ENCODE peak calls at places on chromosomes 6 and 20, in ten cellular contexts. U is OCI-M1; H is stimulated activated CD8-positive, alpha-beta memory T cell treated with anti-CD3 and anti-CD28 coated beads, Interleukin-15, amount 100 ng/mL, for 48 hours; V is progenitor cell of endocrine pancreas; L is GM23338; C is HuH-7; I is kidney tubule cell; R is epithelial cell of esophagus; X is ovary; Z is AG09309. F is an unnamed sample.

GRCh38 chr20:43922614-43923013 is 8.0 kb downstream of the TOX2 start:
- DNase-seq in U (no peak), H (no peak), V (no peak), L (no peak), C (no peak), I (no peak), R (no peak), X (no peak), Z (no peak), F (no peak)

GRCh38 chr20:9081423-9081966 is 12.6 kb downstream of the PLCB4 start:
- DNase-seq in U (no peak), H (no peak), V (no peak), L (no peak), C (no peak), I (no peak), R (no peak), X (no peak), Z (peak), F (no peak)

GRCh38 chr6:145209312-145209711 is 526.0 kb downstream of the EPM2A start:
- DNase-seq in U (no peak), H (no peak), V (no peak), L (no peak), C (no peak), I (peak), R (no peak), X (no peak), Z (no peak), F (no peak)

GRCh38 chr6:71404967-71405278 is 116.3 kb downstream of the OGFRL1 start:
- DNase-seq in U (no peak), H (no peak), V (no peak), L (no peak), C (no peak), I (no peak), R (no peak), X (no peak), Z (no peak), F (no peak)

GRCh38 chr6:34276881-34277762 is 28.3 kb upstream of the SMIM29 start:
- DNase-seq in U (peak), H (no peak), V (no peak), L (no peak), C (peak), I (no peak), R (no peak), X (no peak), Z (no peak), F (no peak)

GRCh38 chr20:50130995-50131394 is 18.0 kb upstream of the UBE2V1 start:
- DNase-seq in U (no peak), H (no peak), V (no peak), L (no peak), C (no peak), I (no peak), R (no peak), X (no peak), Z (no peak), F (no peak)

GRCh38 chr20:5070570-5070969 is 49.2 kb downstream of the PCNA start:
- DNase-seq in U (no peak), H (no peak), V (no peak), L (no peak), C (no peak), I (no peak), R (no peak), X (no peak), Z (no peak), F (no peak)

GRCh38 chr6:121666809-121667208 is 231.4 kb downstream of the GJA1 start:
- DNase-seq in U (peak), H (no peak), V (no peak), L (no peak), C (no peak), I (peak), R (peak), X (no peak), Z (no peak), F (peak)

GRCh38 chr6:40482532-40482931 is 104.6 kb downstream of the LRFN2 start:
- DNase-seq in U (no peak), H (no peak), V (no peak), L (peak), C (no peak), I (no peak), R (no peak), X (no peak), Z (no peak), F (no peak)

GRCh38 chr6:157376706-157377230 is 4.2 kb upstream of the ZDHHC14 start:
- DNase-seq in U (no peak), H (no peak), V (no peak), L (no peak), C (no peak), I (no peak), R (no peak), X (no peak), Z (peak), F (no peak)

GRCh38 chr20:59988141-59988540 is 29.9 kb downstream of the CDH26 start:
- DNase-seq in U (no peak), H (no peak), V (no peak), L (no peak), C (no peak), I (peak), R (peak), X (no peak), Z (no peak), F (peak)

GRCh38 chr20:56247954-56248782 is at the start of gene MC3R:
- DNase-seq in U (peak), H (peak), V (no peak), L (peak), C (peak), I (peak), R (peak), X (peak), Z (peak), F (peak)

GRCh38 chr6:79984261-79984660 is 20.2 kb upstream of the TTK start:
- DNase-seq in U (peak), H (no peak), V (no peak), L (peak), C (peak), I (peak), R (peak), X (no peak), Z (no peak), F (no peak)

F was measured in A172.